ENCODE peak calls at places on chromosomes 4 and X, in four cellular contexts. H, M, P and V are unnamed samples.

GRCh38 chr4:48752726-48753125 is 27.4 kb downstream of the FRYL start:
- DNase-seq in P (no peak), M (no peak), H (no peak), V (no peak)

GRCh38 chrX:97400492-97400891 is 516.8 kb downstream of the RPA4 start:
- DNase-seq in P (no peak), H (no peak), M (no peak), V (no peak)

GRCh38 chr4:70471897-70472296 is at the start of gene MUC7:
- DNase-seq in P (no peak), M (no peak), H (no peak), V (no peak)

GRCh38 chrX:121641560-121641959 is 594.1 kb downstream of the GLUD2 start:
- DNase-seq in P (no peak), H (no peak), M (no peak), V (no peak)

GRCh38 chrX:69028761-69029120 is 136.5 kb downstream of the PJA1 start:
- DNase-seq in M (no peak), P (no peak), H (no peak), V (peak)

GRCh38 chr4:18209448-18209847 is 187.9 kb upstream of the LCORL start:
- DNase-seq in P (no peak), H (no peak), M (peak), V (no peak)

GRCh38 chrX:3501833-3502535 is 155.5 kb upstream of the MXRA5 start:
- DNase-seq in M (no peak), H (no peak), P (no peak), V (no peak)

GRCh38 chr4:6271701-6272465 is 2.2 kb downstream of the WFS1 start:
- DNase-seq in H (no peak), P (no peak), M (no peak), V (no peak)

GRCh38 chr4:2461246-2461960 is 7.5 kb upstream of the RNF4 start:
- DNase-seq in H (no peak), M (no peak), P (no peak), V (no peak)

GRCh38 chr4:82217986-82218715 is 155.6 kb downstream of the HNRNPD start:
- DNase-seq in H (no peak), M (no peak), P (no peak), V (peak)

GRCh38 chr4:2251073-2251794 is 9.3 kb upstream of the HAUS3 start:
- DNase-seq in M (no peak), H (no peak), P (no peak), V (no peak)

GRCh38 chr4:88320780-88321373 is 36.5 kb upstream of the PPM1K start:
- DNase-seq in P (no peak), M (peak), H (no peak), V (no peak)

DNA sequence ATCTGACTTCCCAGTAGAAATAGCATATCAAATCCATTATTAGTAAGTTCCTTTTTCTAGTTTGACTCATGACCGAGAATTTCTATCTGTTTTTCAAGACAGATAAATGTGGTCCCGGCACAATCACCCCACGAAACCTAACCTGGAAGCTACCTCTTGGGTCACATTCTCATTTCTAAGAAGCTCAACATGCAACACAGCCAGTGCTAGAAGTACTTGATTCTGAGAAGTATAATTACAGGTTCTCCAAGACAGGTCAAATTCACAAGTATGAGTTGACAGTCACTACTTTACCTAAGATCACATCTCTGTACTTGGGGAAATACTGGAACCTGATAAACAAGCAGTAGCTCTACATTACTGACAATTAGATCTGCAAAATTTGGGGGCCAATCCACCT is 54.0 kb upstream of the PLAC1 start:
- DNase-seq in H (no peak), P (no peak), M (no peak), V (no peak)
- TF ChIP-seq TARDBP in H (no peak), P (no peak), M (no peak), V (no peak)

GRCh38 chr4:20195071-20195885 is 56.4 kb upstream of the SLIT2 start:
- DNase-seq in M (no peak), P (no peak), H (no peak), V (no peak)
- TF ChIP-seq TARDBP in M (no peak), P (no peak), H (no peak), V (no peak)

GRCh38 chrX:153903238-153903980 is 1.1 kb upstream of the AVPR2 start:
- DNase-seq in H (no peak), M (no peak), P (no peak), V (no peak)
- TF ChIP-seq TARDBP in H (no peak), M (no peak), P (no peak), V (no peak)

GRCh38 chr4:168811207-168811606 is 198.8 kb downstream of the CBR4 start:
- DNase-seq in H (no peak), M (no peak), P (no peak), V (no peak)
- TF ChIP-seq TARDBP in H (no peak), M (no peak), P (no peak), V (no peak)